ENCODE peak calls at places on chromosomes 12 and 14, in six cellular contexts. D is retina, M is LoVo, E is T-helper 2 cell, X is NCI-H774, B is fibroblast of pulmonary artery. O is an unnamed sample.
A peak's percentile ranks its signal among the peaks of the same experiment; 100 is the strongest.

GRCh38 chr12:122871851-122872785 is 23.8 kb downstream of the VPS37B start:
- DNase-seq in D (peak; percentile 89), X (peak; percentile 12), M (no peak), E (peak; percentile 52), B (peak; percentile 72), O (peak; percentile 64)

GRCh38 chr12:64883264-64884163 is 59.1 kb downstream of the TBC1D30 start:
- DNase-seq in E (no peak), B (no peak), D (no peak), M (no peak), X (no peak), O (no peak)

GRCh38 chr12:89167986-89168385 is 184.3 kb downstream of the DUSP6 start:
- DNase-seq in D (no peak), E (no peak), X (no peak), B (no peak), M (no peak), O (no peak)

GRCh38 chr12:879641-880040 is 69.9 kb downstream of the RAD52 start:
- DNase-seq in X (no peak), D (no peak), B (peak; percentile 39), E (no peak), M (no peak), O (no peak)

GRCh38 chr12:93741741-93742085 is 64.5 kb downstream of the CRADD start:
- DNase-seq in M (peak; percentile 47), X (no peak), E (no peak), D (no peak), B (no peak), O (no peak)

GRCh38 chr12:42482086-42482819 is 107.3 kb downstream of the PRICKLE1 start:
- DNase-seq in X (no peak), D (no peak), E (no peak), M (no peak), B (peak; percentile 89), O (no peak)

GRCh38 chr14:96253140-96253539 is 2.9 kb upstream of the BDKRB1 start:
- DNase-seq in B (peak; percentile 90), D (no peak), M (peak; percentile 28), X (no peak), E (no peak), O (no peak)

GRCh38 chr12:79001404-79001803 is 136.8 kb downstream of the SYT1 start:
- DNase-seq in D (no peak), B (no peak), E (no peak), M (no peak), X (peak; percentile 71), O (no peak)

GRCh38 chr14:99326041-99326710 is 54.2 kb upstream of the BCL11B start:
- DNase-seq in B (no peak), E (no peak), M (no peak), X (no peak), D (no peak), O (no peak)

O was measured in midbrain.